ENCODE peak calls at places on chromosome X, in four cellular contexts. A is erythroblast, D is breast epithelium, U is uterus. V is an unnamed sample.

GRCh38 chrX:41258281-41258680 is 75.7 kb upstream of the DDX3X start:
- DNase-seq in U (no peak), A (no peak), D (no peak), V (no peak)

GRCh38 chrX:16870095-16870860 is at the start of gene RBBP7:
- DNase-seq in D (peak), A (peak), U (peak), V (peak)

GRCh38 chrX:150167482-150168324 is 195.4 kb upstream of the MAMLD1 start:
- DNase-seq in U (no peak), D (no peak), A (no peak), V (no peak)

GRCh38 chrX:149272690-149273463 is 232.2 kb downstream of the IDS start:
- DNase-seq in D (no peak), U (no peak), A (no peak), V (no peak)

GRCh38 chrX:35098419-35098818 is 155.8 kb downstream of the FAM47B start:
- DNase-seq in A (no peak), U (no peak), D (no peak), V (no peak)

GRCh38 chrX:10628906-10629305 is 8.5 kb upstream of the MID1 start:
- DNase-seq in A (no peak), D (no peak), U (no peak), V (no peak)

GRCh38 chrX:44953734-44954502 is 80.9 kb downstream of the KDM6A start:
- DNase-seq in D (no peak), A (no peak), U (no peak), V (no peak)

GRCh38 chrX:40273356-40274050 is 175.7 kb upstream of the BCOR start:
- DNase-seq in A (peak), D (no peak), U (peak), V (no peak)

GRCh38 chrX:10971176-10971575 is 140.0 kb upstream of the HCCS start:
- DNase-seq in U (no peak), A (no peak), D (no peak), V (no peak)

GRCh38 chrX:154486396-154487207 is at the start of gene UBL4A:
- DNase-seq in D (peak), A (peak), U (peak), V (peak)

GRCh38 chrX:23505531-23506303 is 161.6 kb upstream of the PRDX4 start:
- DNase-seq in A (no peak), D (no peak), U (no peak), V (no peak)

GRCh38 chrX:2451456-2452316 is 49.1 kb downstream of the DHRSX start:
- DNase-seq in D (peak), U (no peak), A (no peak), V (no peak)

GRCh38 chrX:8374041-8374825 is 90.4 kb upstream of the VCX3B start:
- DNase-seq in U (no peak), D (no peak), A (no peak), V (no peak)

GRCh38 chrX:26871967-26872366 is 591.2 kb downstream of the PPP4R3C start:
- DNase-seq in U (no peak), D (no peak), A (no peak), V (no peak)

GRCh38 chrX:45191383-45191782 is 9.3 kb downstream of the DIPK2B start:
- DNase-seq in D (no peak), A (no peak), U (no peak), V (no peak)

GRCh38 chrX:153537526-153538295 is 20.3 kb downstream of the ATP2B3 start:
- DNase-seq in A (no peak), U (no peak), D (no peak), V (no peak)

GRCh38 chrX:3651272-3651671 is 62.2 kb downstream of the PRKX start:
- DNase-seq in A (peak), D (no peak), U (no peak), V (no peak)

GRCh38 chrX:118528089-118528753 is 32.6 kb downstream of the DOCK11 start:
- DNase-seq in U (no peak), D (no peak), A (no peak), V (peak)

GRCh38 chrX:71098951-71099506 is 3.4 kb downstream of the FOXO4 start:
- DNase-seq in U (no peak), D (no peak), A (no peak), V (no peak)

GRCh38 chrX:10395179-10395578 is 225.2 kb downstream of the MID1 start:
- DNase-seq in U (no peak), D (no peak), A (no peak), V (no peak)

GRCh38 chrX:2325076-2325784 is 175.5 kb downstream of the DHRSX start:
- DNase-seq in A (no peak), D (peak), U (peak), V (peak)

GRCh38 chrX:19728915-19729314 is 158.5 kb downstream of the SH3KBP1 start:
- DNase-seq in A (peak), U (no peak), D (no peak), V (no peak)

GRCh38 chrX:24283122-24283789 is 30.6 kb downstream of the SUPT20HL2 start:
- DNase-seq in D (no peak), U (peak), A (no peak), V (no peak)

GRCh38 chrX:65537229-65537628 is 2.6 kb upstream of the LAS1L start:
- DNase-seq in D (no peak), U (no peak), A (no peak), V (no peak)

GRCh38 chrX:116872931-116873330 is 410.2 kb upstream of the CT83 start:
- DNase-seq in A (no peak), D (no peak), U (no peak), V (no peak)

GRCh38 chrX:18855919-18856644 is 127.8 kb downstream of the PHKA2 start:
- DNase-seq in D (no peak), A (no peak), U (no peak), V (no peak)

GRCh38 chrX:22666441-22666840 is 333.3 kb upstream of the DDX53 start:
- DNase-seq in U (no peak), A (peak), D (no peak), V (no peak)

GRCh38 chrX:120562569-120562926 is 1.8 kb upstream of the CUL4B start:
- DNase-seq in A (no peak), D (no peak), U (no peak), V (no peak)

GRCh38 chrX:9182041-9182440 is 148.1 kb upstream of the FAM9B start:
- DNase-seq in A (no peak), U (no peak), D (no peak), V (no peak)

GRCh38 chrX:102654696-102655095 is 3.4 kb downstream of the GPRASP1 start:
- DNase-seq in A (no peak), D (no peak), U (no peak), V (no peak)

GRCh38 chrX:123140904-123141303 is 43.2 kb upstream of the GRIA3 start:
- DNase-seq in U (no peak), D (no peak), A (no peak), V (no peak)

GRCh38 chrX:101408530-101408836 is 461 bp downstream of the HNRNPH2 start:
- DNase-seq in U (no peak), A (no peak), D (no peak), V (no peak)

GRCh38 chrX:101409043-101409442 is 1.0 kb downstream of the HNRNPH2 start:
- DNase-seq in D (no peak), A (peak), U (no peak), V (no peak)

GRCh38 chrX:101410461-101410860 is 2.4 kb downstream of the HNRNPH2 start:
- DNase-seq in D (no peak), U (no peak), A (no peak), V (no peak)

GRCh38 chrX:101407167-101407747 is 468 bp downstream of the GLA start:
- DNase-seq in U (no peak), D (no peak), A (peak), V (no peak)

GRCh38 chrX:101407748-101408529 is at the start of the genes GLA and HNRNPH2:
- DNase-seq in U (peak), D (peak), A (peak), V (peak)
- TF ChIP-seq POLR2A in U (peak), D (peak), A (peak), V (peak)

DNA sequence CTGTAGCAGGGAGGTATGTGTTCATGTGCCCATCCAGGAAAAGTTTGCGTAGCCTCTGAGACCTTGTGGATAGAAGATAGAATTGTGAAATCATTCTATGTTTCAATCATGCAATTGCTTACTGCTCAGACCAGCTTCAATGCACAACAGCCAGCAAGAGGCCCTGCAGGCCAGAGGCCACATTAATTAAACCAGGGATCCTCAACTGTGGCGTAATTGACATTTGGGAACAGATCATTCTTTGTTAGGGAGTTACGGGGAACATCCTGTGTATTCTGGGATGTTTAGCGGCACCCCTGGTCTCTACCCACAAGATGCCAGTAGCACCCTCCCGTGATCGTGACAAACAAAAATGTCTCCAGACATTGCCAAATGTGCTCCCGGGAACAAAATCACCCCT is 86.5 kb upstream of the PRPS2 start:
- DNase-seq in A (no peak), D (no peak), U (no peak), V (no peak)
- TF ChIP-seq POLR2A in A (no peak), D (no peak), U (no peak), V (no peak)

GRCh38 chrX:106278951-106279350 is 110.8 kb downstream of the PWWP3B start:
- DNase-seq in D (no peak), A (no peak), U (no peak), V (no peak)
- TF ChIP-seq POLR2A in D (no peak), A (no peak), U (no peak), V (no peak)

DNA sequence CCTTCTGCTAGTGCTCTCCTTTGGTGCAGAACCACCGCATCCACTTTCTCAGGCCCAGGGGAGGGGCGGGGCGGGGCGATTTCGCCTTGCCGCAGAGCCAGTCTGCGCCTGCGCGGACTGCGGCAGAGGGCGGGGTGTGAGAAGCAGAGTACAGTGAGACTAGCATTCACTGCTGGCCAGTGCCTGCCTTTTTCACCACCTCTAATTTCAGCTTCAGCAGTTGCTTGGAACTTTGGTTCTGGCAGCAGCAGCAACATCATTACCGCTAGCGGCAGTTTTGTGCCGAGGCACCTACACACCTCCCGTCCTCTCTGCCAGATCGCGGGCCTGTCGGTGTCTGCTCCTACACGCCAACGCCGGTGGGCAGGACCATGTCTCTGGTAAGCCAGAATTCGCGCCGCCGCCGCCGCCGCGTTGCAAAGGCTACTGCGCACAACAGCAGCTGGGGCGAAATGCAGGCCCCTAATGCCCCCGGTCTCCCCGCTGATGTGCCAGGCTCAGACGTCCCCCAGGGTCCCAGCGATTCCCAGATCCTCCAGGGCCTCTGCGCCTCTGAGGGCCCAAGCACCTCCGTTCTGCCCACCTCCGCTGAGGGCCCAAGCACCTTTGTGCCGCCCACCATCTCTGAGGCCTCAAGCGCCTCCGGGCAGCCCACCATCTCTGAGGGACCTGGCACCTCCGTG is at the start of gene MAGEE1:
- DNase-seq in A (peak), D (peak), U (peak), V (peak)
- TF ChIP-seq POLR2A in A (no peak), D (no peak), U (peak), V (no peak)

GRCh38 chrX:12999422-12999821 is 24.5 kb downstream of the TMSB4X start:
- DNase-seq in D (no peak), U (no peak), A (no peak), V (no peak)
- TF ChIP-seq POLR2A in D (no peak), U (no peak), A (no peak), V (no peak)

GRCh38 chrX:47649781-47650163 is 591 bp downstream of the ELK1 start:
- DNase-seq in D (no peak), U (no peak), A (peak), V (no peak)

GRCh38 chrX:47648376-47648775 is 2.0 kb downstream of the ELK1 start:
- DNase-seq in U (no peak), A (no peak), D (no peak), V (no peak)

GRCh38 chrX:47651043-47651905 is 911 bp upstream of the ELK1 start:
- DNase-seq in U (no peak), D (no peak), A (no peak), V (no peak)

GRCh38 chrX:47649302-47649701 is 1.1 kb downstream of the ELK1 start:
- DNase-seq in D (no peak), U (no peak), A (no peak), V (no peak)

DNA sequence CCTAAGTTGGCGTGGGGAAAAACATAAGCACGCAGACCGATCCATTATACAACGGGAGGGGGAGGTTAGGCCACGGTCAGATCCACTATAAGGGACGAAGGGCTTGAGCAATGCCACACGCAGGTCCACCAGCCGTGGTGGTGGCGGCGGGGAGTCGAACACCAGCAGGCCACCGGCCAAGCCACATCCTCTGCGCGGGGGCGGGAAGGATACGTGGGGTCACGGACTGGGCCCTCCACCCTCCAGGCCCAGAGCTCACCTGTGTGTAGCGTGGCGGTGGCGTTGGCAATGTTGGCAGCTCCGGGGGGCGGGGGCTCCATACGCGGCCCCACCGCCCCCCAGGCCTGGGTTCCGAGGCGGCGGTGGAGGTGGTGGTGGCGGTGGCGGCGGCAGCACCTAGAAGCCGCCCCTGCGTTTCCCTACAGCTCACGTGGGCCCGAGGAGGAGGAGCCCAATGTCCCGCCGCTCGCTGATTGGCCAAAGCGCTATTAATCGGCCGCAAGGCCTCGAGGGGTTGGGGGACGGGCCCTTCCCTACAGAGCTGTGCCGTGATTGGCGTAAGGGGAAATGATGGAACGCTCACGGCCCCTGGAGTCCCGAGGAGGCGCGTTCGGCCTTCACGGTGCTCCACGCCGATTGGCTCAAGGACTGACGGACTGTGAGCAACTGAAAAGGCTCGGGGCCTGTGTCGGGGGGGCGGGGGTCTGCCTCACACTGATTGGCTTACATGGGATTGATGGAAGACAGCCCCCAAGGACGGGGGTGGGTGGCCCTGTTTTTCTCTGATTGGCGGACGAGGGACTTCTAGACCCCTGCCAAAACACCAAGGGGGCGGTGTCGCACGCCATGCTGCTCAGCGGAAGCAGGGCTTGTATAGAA is at the start of gene ELK1:
- DNase-seq in A (peak), D (peak), U (peak), V (peak)
- TF ChIP-seq POLR2A in A (peak), D (peak), U (peak), V (peak)

DNA sequence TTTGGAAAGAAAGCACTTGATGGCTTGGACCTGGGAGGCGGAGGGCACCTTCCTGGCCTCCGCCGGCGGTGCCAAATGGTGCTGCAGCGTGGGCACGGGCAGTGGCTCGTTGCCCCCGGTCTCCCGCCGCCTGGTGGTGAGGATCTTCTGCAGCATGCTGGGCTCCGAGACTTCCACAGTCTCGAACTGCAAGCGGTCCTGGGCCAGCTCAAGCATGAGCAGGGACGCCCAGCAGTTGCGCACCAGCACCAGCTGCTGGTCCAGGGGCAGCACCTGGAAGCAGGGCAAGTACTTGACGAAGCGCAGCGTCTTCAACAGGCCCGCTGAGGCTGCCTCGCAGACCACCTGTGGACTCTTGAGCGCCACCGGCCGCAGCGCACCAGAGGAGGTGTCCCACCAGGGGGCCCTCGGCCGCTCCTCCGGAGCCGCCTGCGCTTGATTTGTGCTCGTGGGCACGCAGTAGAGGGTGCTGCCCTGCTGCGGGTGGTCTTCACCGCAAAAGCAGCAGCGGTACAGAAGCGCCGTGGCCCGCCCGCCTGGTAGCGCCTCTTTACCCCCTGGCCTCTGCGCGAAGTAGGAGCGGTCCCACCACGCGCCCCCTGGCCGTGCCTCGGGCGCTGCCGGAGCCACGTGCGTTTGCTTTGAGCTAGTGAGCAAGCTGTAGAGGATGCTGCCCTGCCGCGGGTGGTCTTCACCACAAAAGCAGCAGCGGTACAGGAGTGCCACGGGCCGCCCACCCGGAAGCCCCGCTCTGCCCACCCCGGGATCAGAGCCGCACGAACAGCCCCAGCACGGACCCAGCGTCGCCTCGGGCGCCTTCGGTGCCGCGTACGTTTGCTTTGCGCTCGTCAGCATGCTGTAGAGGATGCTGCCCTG is 689 bp downstream of the NR0B1 start:
- DNase-seq in U (no peak), A (peak), D (no peak), V (no peak)
- TF ChIP-seq POLR2A in U (no peak), A (no peak), D (no peak), V (no peak)

V was measured in transverse colon.